ENCODE peak calls at places on chromosomes 12 and 14, in five cellular contexts. R, V, C, Z and G are unnamed samples.

GRCh38 chr12:70354777-70355176 is 11.3 kb upstream of the KCNMB4 start:
- DNase-seq in R (no peak), V (no peak), C (no peak), Z (no peak), G (no peak)

GRCh38 chr12:77065361-77066204 is at the start of gene E2F7:
- DNase-seq in R (peak), V (peak), C (peak), Z (peak), G (peak)

GRCh38 chr14:65156568-65157366 is 54.5 kb upstream of the MAX start:
- DNase-seq in R (no peak), V (no peak), C (no peak), Z (no peak), G (no peak)

GRCh38 chr14:27134200-27134599 is 536.4 kb upstream of the NOVA1 start:
- DNase-seq in R (no peak), V (no peak), C (no peak), Z (no peak), G (no peak)

GRCh38 chr14:21308479-21309237 is 28.8 kb downstream of the RPGRIP1 start:
- DNase-seq in R (peak), V (peak), C (peak), Z (peak), G (peak)

GRCh38 chr12:110270125-110270962 is 10.7 kb upstream of the ATP2A2 start:
- DNase-seq in R (peak), V (no peak), C (no peak), Z (peak), G (peak)

GRCh38 chr14:90664911-90665695 is 151.1 kb downstream of the TTC7B start:
- DNase-seq in R (no peak), V (peak), C (no peak), Z (no peak), G (no peak)

GRCh38 chr12:117850048-117850447 is 118.7 kb downstream of the KSR2 start:
- DNase-seq in R (peak), V (peak), C (peak), Z (peak), G (peak)

GRCh38 chr14:26765768-26766550 is 168.1 kb upstream of the NOVA1 start:
- DNase-seq in R (no peak), V (no peak), C (no peak), Z (no peak), G (no peak)

GRCh38 chr14:76091036-76091435 is 60.7 kb upstream of the GPATCH2L start:
- DNase-seq in R (peak), V (no peak), C (no peak), Z (peak), G (no peak)

GRCh38 chr14:55436530-55436929 is 3.9 kb downstream of the TBPL2 start:
- DNase-seq in R (no peak), V (no peak), C (no peak), Z (no peak), G (no peak)

GRCh38 chr12:91986084-91986483 is 159.6 kb downstream of the BTG1 start:
- DNase-seq in R (no peak), V (no peak), C (no peak), Z (peak), G (peak)

GRCh38 chr14:102279688-102280348 is 25.1 kb downstream of the MOK start:
- DNase-seq in R (no peak), V (no peak), C (peak), Z (peak), G (peak)

GRCh38 chr14:106024983-106025604 is 498.7 kb downstream of the TMEM121 start:
- DNase-seq in R (no peak), V (no peak), C (no peak), Z (no peak), G (no peak)

GRCh38 chr12:16323638-16324037 is 23.8 kb upstream of the MGST1 start:
- DNase-seq in R (no peak), V (no peak), C (no peak), Z (no peak), G (no peak)

GRCh38 chr12:53052419-53053222 is 2.8 kb downstream of the TNS2 start:
- DNase-seq in R (no peak), V (no peak), C (no peak), Z (no peak), G (no peak)

GRCh38 chr14:74444866-74445265 is 18.9 kb upstream of the SYNDIG1L start:
- DNase-seq in R (no peak), V (no peak), C (no peak), Z (no peak), G (peak)

GRCh38 chr14:20454359-20454644 is 310 bp downstream of the OSGEP start:
- DNase-seq in R (no peak), V (no peak), C (peak), Z (no peak), G (peak)

GRCh38 chr12:51021694-51022093 is 4.5 kb downstream of the SLC11A2 start:
- DNase-seq in R (peak), V (no peak), C (no peak), Z (no peak), G (no peak)

GRCh38 chr14:76274324-76274723 is 101.6 kb upstream of the ESRRB start:
- DNase-seq in R (no peak), V (peak), C (no peak), Z (no peak), G (no peak)

GRCh38 chr12:49647280-49647679 is 23.9 kb downstream of the PRPF40B start:
- DNase-seq in R (no peak), V (no peak), C (no peak), Z (no peak), G (no peak)

GRCh38 chr14:59107819-59108218 is 80.6 kb upstream of the DAAM1 start:
- DNase-seq in R (no peak), V (no peak), C (no peak), Z (no peak), G (no peak)

GRCh38 chr12:100656806-100657205 is 83.3 kb downstream of the GAS2L3 start:
- DNase-seq in R (no peak), V (no peak), C (no peak), Z (no peak), G (no peak)

GRCh38 chr12:121990692-121991603 is 30.7 kb upstream of the BCL7A start:
- DNase-seq in R (no peak), V (no peak), C (no peak), Z (no peak), G (peak)

GRCh38 chr12:100399095-100399494 is 42.2 kb downstream of the SLC17A8 start:
- DNase-seq in R (no peak), V (no peak), C (no peak), Z (no peak), G (no peak)

GRCh38 chr14:85391455-85391854 is 138.5 kb upstream of the FLRT2 start:
- DNase-seq in R (no peak), V (no peak), C (no peak), Z (no peak), G (no peak)

GRCh38 chr14:92877757-92878431 is 45.1 kb upstream of the CHGA start:
- DNase-seq in R (no peak), V (peak), C (no peak), Z (peak), G (no peak)
- TF ChIP-seq JUND in R (no peak), V (no peak), C (no peak), Z (no peak), G (no peak)

GRCh38 chr12:107760207-107760816 is 625 bp downstream of the PRDM4 start:
- DNase-seq in R (no peak), V (peak), C (no peak), Z (peak), G (no peak)
- TF ChIP-seq JUND in R (no peak), V (no peak), C (no peak), Z (peak), G (no peak)

DNA sequence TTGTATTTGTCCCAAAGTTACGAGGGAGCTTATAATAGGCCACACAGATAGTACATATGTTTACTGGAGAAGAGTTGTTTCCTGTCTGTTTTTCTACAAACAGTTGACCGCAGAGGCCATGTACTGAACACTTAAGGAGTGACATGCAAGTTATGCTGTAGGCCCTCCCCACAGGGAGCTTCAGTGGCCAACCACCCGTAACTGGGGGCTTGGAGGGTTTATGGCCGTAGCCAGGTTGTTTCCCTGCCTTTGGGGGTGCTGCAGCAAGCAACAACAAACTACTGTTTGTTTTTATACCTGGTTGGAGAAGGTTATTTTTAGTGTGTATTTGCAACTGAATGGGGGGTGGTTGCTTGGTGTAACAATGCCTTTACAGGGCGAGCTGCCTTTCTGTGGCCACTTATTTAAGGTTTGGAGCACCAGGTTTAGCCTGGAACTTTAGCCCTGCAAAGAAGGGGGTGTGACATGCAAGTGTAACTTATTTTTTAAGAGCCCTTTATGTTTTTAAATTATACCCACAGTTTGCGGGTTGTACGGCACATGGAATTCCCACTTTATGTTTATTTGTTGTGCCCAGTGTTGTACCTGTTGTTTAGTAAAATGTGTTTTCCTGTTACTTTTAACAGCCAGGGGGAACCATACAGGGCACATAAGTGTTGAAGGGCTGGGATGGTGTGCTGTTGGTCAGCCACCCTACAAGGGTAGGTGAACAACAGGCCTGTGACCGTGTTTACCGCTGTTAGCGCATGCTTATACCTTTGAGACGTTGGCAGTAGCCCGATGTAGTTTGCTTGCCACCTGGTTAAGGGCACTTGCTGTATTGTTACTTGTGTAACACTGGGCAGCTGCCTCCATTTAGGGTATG is 29.9 kb upstream of the G2E3 start:
- DNase-seq in R (no peak), V (no peak), C (no peak), Z (no peak), G (no peak)
- TF ChIP-seq JUND in R (no peak), V (no peak), C (no peak), Z (no peak), G (no peak)

GRCh38 chr12:21694660-21695059 is 37.0 kb upstream of the LDHB start:
- DNase-seq in R (no peak), V (no peak), C (no peak), Z (no peak), G (no peak)

GRCh38 chr12:21699851-21700250 is 42.2 kb upstream of the LDHB start:
- DNase-seq in R (no peak), V (no peak), C (no peak), Z (no peak), G (peak)

GRCh38 chr12:21697829-21698630 is 40.4 kb upstream of the LDHB start:
- DNase-seq in R (peak), V (no peak), C (peak), Z (peak), G (peak)

GRCh38 chr12:21695896-21696295 is 38.3 kb upstream of the LDHB start:
- DNase-seq in R (no peak), V (no peak), C (no peak), Z (no peak), G (no peak)

DNA sequence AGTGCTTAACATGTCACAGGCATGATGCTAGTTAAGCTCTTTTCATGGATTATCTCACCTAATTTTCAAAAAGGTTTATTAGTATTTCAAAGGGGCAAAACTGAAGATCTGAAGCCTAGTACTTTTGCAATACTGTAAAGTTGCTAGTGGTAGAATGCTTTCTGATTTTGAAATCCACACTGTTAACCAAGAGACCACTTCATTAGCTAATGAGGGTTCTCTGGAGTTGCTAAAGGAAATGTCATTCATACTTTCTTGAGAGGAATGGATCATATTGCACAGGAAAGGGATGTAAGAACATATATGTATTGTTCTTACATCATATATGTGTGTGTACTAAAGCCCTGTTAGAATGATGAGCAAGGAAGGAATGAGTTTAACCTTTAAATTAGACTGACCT is 39.0 kb upstream of the LDHB start:
- DNase-seq in R (no peak), V (no peak), C (no peak), Z (no peak), G (no peak)
- TF ChIP-seq JUND in R (no peak), V (no peak), C (no peak), Z (no peak), G (no peak)

GRCh38 chr12:95216704-95217376 is 427 bp downstream of the FGD6 start:
- DNase-seq in R (no peak), V (no peak), C (no peak), Z (peak), G (no peak)
- TF ChIP-seq JUND in R (no peak), V (no peak), C (no peak), Z (no peak), G (no peak)

DNA sequence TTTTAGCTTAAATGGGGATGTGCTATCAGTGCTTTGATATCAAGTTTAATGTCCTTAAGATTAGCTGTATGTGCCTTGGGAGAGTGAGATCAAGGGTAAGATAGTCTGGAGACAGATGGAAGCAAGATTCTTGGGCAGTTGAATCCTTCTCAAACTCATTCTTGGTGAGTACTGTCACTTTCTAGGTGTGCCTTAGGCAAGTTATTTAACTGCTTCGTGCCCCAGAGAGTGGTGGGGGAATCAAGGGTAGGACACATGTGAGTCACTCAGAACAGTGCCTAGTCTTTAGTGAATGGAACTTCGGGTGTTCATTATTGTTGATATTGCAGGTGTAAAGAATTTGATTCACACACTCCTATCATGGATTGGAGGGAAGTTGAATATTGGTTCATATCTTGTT is 803.7 kb downstream of the DIO2 start:
- DNase-seq in R (no peak), V (no peak), C (no peak), Z (no peak), G (no peak)
- TF ChIP-seq JUND in R (no peak), V (no peak), C (no peak), Z (no peak), G (no peak)

DNA sequence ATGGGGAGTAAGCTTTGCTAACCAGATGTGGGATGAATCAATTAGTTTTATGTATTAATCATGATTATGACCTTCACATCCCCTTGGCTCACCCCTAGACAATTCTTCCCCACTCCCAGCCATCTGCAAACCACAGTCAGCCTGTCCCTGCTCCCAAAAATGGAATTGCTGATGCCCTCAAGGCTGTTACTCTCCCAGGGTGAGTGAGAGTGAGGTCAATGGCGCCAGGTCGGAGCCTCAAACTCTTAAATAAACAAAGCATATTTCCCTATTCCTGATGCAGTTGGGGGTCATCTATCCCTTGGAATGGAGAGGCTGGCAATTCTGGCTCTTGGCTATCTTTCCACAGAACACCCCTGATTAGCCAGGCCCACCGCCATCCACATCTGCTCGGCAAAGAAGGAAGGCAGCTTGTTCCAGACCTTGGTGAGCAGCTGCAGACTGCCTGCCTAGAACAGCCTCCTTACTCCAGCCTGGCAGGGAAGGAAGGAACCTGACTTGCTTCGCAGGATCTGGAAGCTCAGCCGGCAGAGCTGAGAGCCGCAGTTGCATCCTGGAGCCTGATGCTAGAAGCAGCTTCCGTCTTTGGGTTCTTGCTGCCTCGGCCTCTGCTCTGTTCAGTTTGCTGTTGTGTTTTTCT is 57.0 kb downstream of the SMUG1 start:
- DNase-seq in R (no peak), V (no peak), C (no peak), Z (no peak), G (no peak)
- TF ChIP-seq JUND in R (no peak), V (no peak), C (no peak), Z (no peak), G (no peak)